ENCODE peak calls at places on chromosomes 11 and 22, in nine cellular contexts. H is K562; A is effector CD4-positive, alpha-beta T cell; O is retinal pigment epithelial cell; P is mucosa of gallbladder; C is T-cell; S is activated CD8-positive, alpha-beta memory T cell treated with anti-CD3 and anti-CD28 coated beads for 24 hours; Z is activated CD8-positive, alpha-beta T cell treated with anti-CD3 and anti-CD28 coated beads for 36 hours; V is germinal center. Q is an unnamed sample.
A peak's percentile ranks its signal among the peaks of the same experiment; 100 is the strongest.

GRCh38 chr22:41917906-41918791 is 3.3 kb upstream of the SHISA8 start:
- DNase-seq in S (no peak), C (no peak), O (no peak), P (peak; percentile 43), H (no peak), V (peak; percentile 28), A (no peak), Z (peak; percentile 51), Q (peak; percentile 63)

GRCh38 chr11:46047520-46047919 is 73.7 kb downstream of the PHF21A start:
- DNase-seq in V (no peak), S (no peak), A (no peak), O (peak; percentile 77), H (no peak), P (no peak), C (no peak), Z (no peak), Q (peak; percentile 18)

GRCh38 chr11:17645190-17645970 is 74.0 kb upstream of the MYOD1 start:
- DNase-seq in Z (no peak), O (no peak), S (no peak), V (no peak), C (no peak), H (no peak), A (no peak), P (no peak), Q (no peak)

GRCh38 chr11:111438846-111439520 is 59.9 kb upstream of the POU2AF1 start:
- DNase-seq in V (no peak), S (no peak), Z (no peak), P (no peak), O (no peak), A (no peak), C (no peak), H (no peak), Q (no peak)

GRCh38 chr22:47472636-47473035 is 710.2 kb downstream of the TBC1D22A start:
- DNase-seq in S (no peak), C (no peak), O (no peak), H (no peak), Z (no peak), A (no peak), V (no peak), P (no peak), Q (no peak)

GRCh38 chr11:121328213-121328966 is 35.8 kb downstream of the SC5D start:
- DNase-seq in O (no peak), P (no peak), V (peak; percentile 22), S (peak; percentile 66), H (no peak), C (peak; percentile 20), Z (peak; percentile 56), A (peak; percentile 21), Q (no peak)

GRCh38 chr11:2138436-2139117 is 612 bp downstream of the IGF2 start:
- DNase-seq in C (no peak), H (peak; percentile 42), V (no peak), O (no peak), S (no peak), A (no peak), Z (no peak), P (no peak), Q (no peak)

GRCh38 chr22:37632174-37633081 is 7.0 kb upstream of the SH3BP1 start:
- DNase-seq in V (peak; percentile 36), S (peak; percentile 63), C (no peak), P (no peak), O (no peak), H (no peak), Z (peak; percentile 73), A (no peak), Q (no peak)

GRCh38 chr11:119714189-119714588 is 14.8 kb downstream of the NECTIN1 start:
- DNase-seq in P (no peak), Z (no peak), C (no peak), O (no peak), V (no peak), A (no peak), S (no peak), H (no peak), Q (no peak)

GRCh38 chr11:126790550-126790981 is 210.0 kb downstream of the KIRREL3 start:
- DNase-seq in S (no peak), O (no peak), Z (no peak), C (no peak), A (no peak), P (no peak), H (no peak), V (no peak), Q (peak; percentile 33)

GRCh38 chr11:34809191-34810106 is 106.7 kb downstream of the APIP start:
- DNase-seq in V (no peak), C (no peak), H (peak; percentile 56), A (no peak), O (peak; percentile 3), S (no peak), Z (no peak), P (no peak), Q (peak; percentile 88)

GRCh38 chr11:62057069-62057468 is 66.7 kb upstream of the INCENP start:
- DNase-seq in Z (no peak), S (no peak), C (no peak), P (no peak), A (no peak), H (no peak), O (no peak), V (no peak), Q (no peak)

GRCh38 chr11:62508336-62509058 is 38.1 kb downstream of the AHNAK start:
- DNase-seq in A (no peak), P (peak; percentile 86), C (no peak), H (peak; percentile 63), V (peak; percentile 55), Z (peak; percentile 7), S (no peak), O (peak; percentile 91), Q (peak; percentile 85)

GRCh38 chr11:83971063-83971462 is 684.9 kb upstream of the CCDC90B start:
- DNase-seq in Z (no peak), P (peak; percentile 11), A (no peak), H (no peak), S (no peak), V (no peak), C (no peak), O (no peak), Q (no peak)

GRCh38 chr22:46586531-46587011 is 33.6 kb upstream of the GRAMD4 start:
- DNase-seq in O (no peak), A (no peak), H (no peak), Z (no peak), C (no peak), V (no peak), S (no peak), P (no peak), Q (no peak)

GRCh38 chr11:76629133-76629852 is 41.3 kb downstream of the LRRC32 start:
- DNase-seq in P (peak; percentile 59), Z (peak; percentile 86), A (peak; percentile 16), S (peak; percentile 66), O (no peak), C (peak; percentile 16), V (peak; percentile 55), H (no peak), Q (no peak)

GRCh38 chr11:46107408-46107718 is 13.9 kb downstream of the PHF21A start:
- DNase-seq in O (no peak), H (no peak), A (no peak), P (no peak), V (no peak), S (no peak), C (no peak), Z (no peak), Q (no peak)

GRCh38 chr22:46775789-46776485 is 13.5 kb downstream of the TBC1D22A start:
- DNase-seq in V (no peak), H (no peak), Z (no peak), A (no peak), C (no peak), S (no peak), P (no peak), O (no peak), Q (no peak)

GRCh38 chr22:27747396-27748256 is 53.9 kb downstream of the MN1 start:
- DNase-seq in O (no peak), V (no peak), Z (no peak), C (no peak), P (no peak), S (no peak), A (no peak), H (peak; percentile 70), Q (no peak)

GRCh38 chr11:69442012-69442806 is 39.3 kb upstream of the LINC01488 start:
- DNase-seq in A (no peak), V (no peak), C (no peak), S (no peak), P (no peak), H (no peak), Z (peak; percentile 16), O (no peak), Q (peak; percentile 94)

GRCh38 chr22:50016988-50017700 is 4.6 kb upstream of the IL17REL start:
- DNase-seq in H (no peak), Z (peak; percentile 93), C (no peak), O (no peak), A (peak; percentile 48), V (no peak), S (peak; percentile 91), P (no peak), Q (no peak)

GRCh38 chr11:36254739-36255138 is 34.5 kb downstream of the COMMD9 start:
- DNase-seq in S (no peak), Z (no peak), V (no peak), A (no peak), H (no peak), O (peak; percentile 85), P (no peak), C (no peak), Q (peak; percentile 81)

GRCh38 chr11:75424396-75424795 is 8.6 kb downstream of the KLHL35 start:
- DNase-seq in O (no peak), H (peak; percentile 26), P (no peak), Z (no peak), A (no peak), S (no peak), V (no peak), C (no peak), Q (no peak)

GRCh38 chr11:69292221-69292648 is 1.7 kb upstream of the MYEOV start:
- DNase-seq in S (peak; percentile 84), P (no peak), Z (peak; percentile 59), C (peak; percentile 51), A (peak; percentile 49), O (no peak), H (peak; percentile 78), V (peak; percentile 51), Q (peak; percentile 47)

GRCh38 chr11:122756417-122756816 is 81.9 kb upstream of the CRTAM start:
- DNase-seq in V (peak; percentile 80), H (no peak), O (no peak), S (no peak), A (peak; percentile 26), C (peak; percentile 56), P (peak; percentile 44), Z (peak; percentile 79), Q (no peak)

GRCh38 chr11:3685923-3686322 is 14.7 kb upstream of the CHRNA10 start:
- DNase-seq in O (no peak), C (no peak), V (no peak), Z (no peak), A (no peak), S (no peak), H (no peak), P (no peak), Q (no peak)

GRCh38 chr11:120568572-120569307 is 57.2 kb downstream of the GRIK4 start:
- DNase-seq in C (no peak), V (no peak), O (peak; percentile 27), P (no peak), S (no peak), Z (no peak), A (no peak), H (no peak), Q (no peak)

GRCh38 chr22:19223617-19224016 is 45.1 kb upstream of the SLC25A1 start:
- DNase-seq in C (no peak), Z (no peak), S (no peak), V (no peak), A (no peak), H (no peak), P (no peak), O (no peak), Q (no peak)

GRCh38 chr11:36388086-36388485 is 92.0 kb downstream of the PRR5L start:
- DNase-seq in P (no peak), C (no peak), Z (no peak), V (no peak), A (no peak), H (no peak), S (no peak), O (no peak), Q (no peak)

GRCh38 chr11:126029805-126030204 is 32.9 kb downstream of the CDON start:
- DNase-seq in O (no peak), V (no peak), P (no peak), C (no peak), Z (no peak), H (no peak), S (no peak), A (no peak), Q (no peak)

GRCh38 chr11:100740440-100740839 is 53.4 kb downstream of the ARHGAP42 start:
- DNase-seq in A (no peak), S (no peak), P (no peak), C (no peak), H (no peak), V (no peak), Z (no peak), O (no peak), Q (peak; percentile 27)